ENCODE peak calls at places on chromosomes 5 and 9, in four cellular contexts. N, O, R and P are unnamed samples.

GRCh38 chr5:39015743-39016586 is 58.2 kb downstream of the RICTOR start:
- DNase-seq in N (no peak), O (no peak), R (no peak), P (peak; percentile 57)

GRCh38 chr9:14213504-14213903 is 100.4 kb downstream of the NFIB start:
- DNase-seq in N (no peak), O (no peak), R (no peak), P (no peak)

GRCh38 chr9:80649001-80649420 is 1040.3 kb downstream of the TLE1 start:
- DNase-seq in N (peak; percentile 14), O (no peak), R (no peak), P (peak; percentile 75)

GRCh38 chr5:128093368-128093767 is 9.8 kb downstream of the SLC12A2 start:
- DNase-seq in N (no peak), O (no peak), R (no peak), P (peak; percentile 7)

GRCh38 chr5:14249258-14250093 is 106.3 kb downstream of the TRIO start:
- DNase-seq in N (no peak), O (no peak), R (no peak), P (no peak)

GRCh38 chr5:178981381-178981780 is 13.7 kb downstream of the GRM6 start:
- DNase-seq in N (no peak), O (no peak), R (no peak), P (no peak)

GRCh38 chr5:178377583-178378270 is 145.1 kb upstream of the PHYKPL start:
- DNase-seq in N (no peak), O (no peak), R (no peak), P (no peak)

GRCh38 chr5:60148356-60148755 is 254.8 kb upstream of the PDE4D start:
- DNase-seq in N (no peak), O (no peak), R (no peak), P (peak; percentile 10)

GRCh38 chr5:78361226-78361993 is 993 bp downstream of the SCAMP1 start:
- DNase-seq in N (peak; percentile 48), O (no peak), R (no peak), P (peak; percentile 67)

GRCh38 chr9:112069318-112070169 is 105.6 kb downstream of the SUSD1 start:
- DNase-seq in N (no peak), O (no peak), R (no peak), P (peak; percentile 50)
- H3K4me3 ChIP-seq in N (no peak overlapping the region), O (no peak overlapping the region), R (no peak overlapping the region), P (no peak overlapping the region)

DNA sequence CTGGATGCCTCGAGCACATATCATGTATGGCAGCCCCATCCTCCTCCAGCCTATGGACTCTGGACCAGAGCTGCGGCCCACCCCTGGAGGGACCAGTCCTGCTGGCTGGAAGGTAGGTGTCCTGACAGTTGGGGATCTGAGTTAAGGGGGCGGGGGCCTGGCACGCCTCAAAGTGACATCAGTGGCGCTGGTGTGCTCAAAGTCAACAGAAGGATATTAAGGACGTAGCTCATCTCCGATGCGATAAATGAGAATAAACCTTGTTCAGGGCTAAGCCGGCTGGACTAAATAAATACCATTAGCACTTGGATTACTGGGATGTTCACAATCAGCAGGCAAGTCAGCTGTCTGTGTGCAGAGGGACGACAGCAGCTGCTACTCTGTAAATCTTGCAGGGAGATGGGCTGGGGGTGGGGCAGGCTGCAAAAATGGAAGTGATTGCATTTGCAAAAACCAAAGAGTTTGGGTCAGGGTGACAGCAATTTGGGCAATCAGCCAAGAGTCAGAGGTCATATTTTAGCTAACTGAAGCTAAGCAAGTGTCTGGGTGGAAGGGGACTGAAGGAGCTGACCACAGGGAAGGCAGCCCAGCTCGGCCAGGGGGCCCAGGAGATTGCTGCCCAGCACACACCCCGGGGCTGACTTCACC is 80.0 kb upstream of the LRRTM2 start:
- DNase-seq in N (no peak), O (no peak), R (no peak), P (no peak)
- H3K4me3 ChIP-seq in N (no peak overlapping the region), O (no peak overlapping the region), R (no peak overlapping the region), P (no peak overlapping the region)

GRCh38 chr5:132776932-132777208 is 169 bp downstream of the SEPTIN8 start:
- DNase-seq in N (no peak), O (no peak), R (no peak), P (no peak)

GRCh38 chr5:132774406-132774805 is 2.6 kb downstream of the SEPTIN8 start:
- DNase-seq in N (no peak), O (no peak), R (no peak), P (no peak)

GRCh38 chr5:132774896-132775295 is 2.1 kb downstream of the SEPTIN8 start:
- DNase-seq in N (no peak), O (no peak), R (no peak), P (no peak)

GRCh38 chr5:132776077-132776931 is 735 bp downstream of the SEPTIN8 start:
- DNase-seq in N (no peak), O (no peak), R (no peak), P (peak; percentile 23)

DNA sequence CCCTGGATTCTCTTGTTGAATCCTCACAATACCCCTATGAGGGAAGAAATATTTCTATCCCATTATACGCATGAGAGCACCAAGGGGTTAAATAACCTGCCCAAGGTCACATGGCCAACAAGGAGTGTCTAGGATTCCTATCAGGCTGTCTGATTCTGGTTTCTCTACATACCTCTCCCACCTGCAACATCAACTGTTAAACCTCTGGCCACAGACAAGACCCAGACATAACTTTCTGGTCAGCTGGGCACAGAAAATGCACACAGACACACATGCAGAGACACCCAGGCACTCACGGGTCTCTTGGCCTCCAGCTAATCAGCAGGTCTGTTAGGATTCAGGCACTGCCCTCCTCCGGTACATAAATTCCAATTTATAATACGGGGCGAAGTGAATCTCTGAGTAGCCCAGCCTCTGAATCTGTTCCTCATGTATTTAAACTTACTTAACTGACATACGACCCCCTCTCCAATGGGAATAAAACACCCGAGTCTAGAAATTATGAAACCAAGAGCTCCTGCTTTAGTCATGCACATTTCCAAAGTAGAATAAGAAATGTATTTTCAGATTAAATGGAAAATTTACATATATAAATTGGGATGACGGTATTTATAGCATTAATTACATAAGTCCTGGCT is 1.5 kb downstream of the SEPTIN8 start:
- DNase-seq in N (peak; percentile 37), O (no peak), R (no peak), P (peak; percentile 14)
- H3K4me3 ChIP-seq in N (peak overlapping the region; percentile 81), O (no peak overlapping the region), R (no peak overlapping the region), P (peak overlapping the region; percentile 72)

GRCh38 chr9:87554177-87554940 is 56.7 kb downstream of the DAPK1 start:
- DNase-seq in N (no peak), O (no peak), R (no peak), P (no peak)
- H3K4me3 ChIP-seq in N (no peak overlapping the region), O (no peak overlapping the region), R (no peak overlapping the region), P (no peak overlapping the region)

GRCh38 chr5:181224390-181225234 is 1.5 kb downstream of the TRIM41 start:
- DNase-seq in N (no peak), O (peak; percentile 34), R (peak; percentile 51), P (no peak)
- H3K4me3 ChIP-seq in N (peak overlapping the region; percentile 68), O (peak overlapping the region; percentile 83), R (peak overlapping the region; percentile 84), P (peak overlapping the region; percentile 81)

DNA sequence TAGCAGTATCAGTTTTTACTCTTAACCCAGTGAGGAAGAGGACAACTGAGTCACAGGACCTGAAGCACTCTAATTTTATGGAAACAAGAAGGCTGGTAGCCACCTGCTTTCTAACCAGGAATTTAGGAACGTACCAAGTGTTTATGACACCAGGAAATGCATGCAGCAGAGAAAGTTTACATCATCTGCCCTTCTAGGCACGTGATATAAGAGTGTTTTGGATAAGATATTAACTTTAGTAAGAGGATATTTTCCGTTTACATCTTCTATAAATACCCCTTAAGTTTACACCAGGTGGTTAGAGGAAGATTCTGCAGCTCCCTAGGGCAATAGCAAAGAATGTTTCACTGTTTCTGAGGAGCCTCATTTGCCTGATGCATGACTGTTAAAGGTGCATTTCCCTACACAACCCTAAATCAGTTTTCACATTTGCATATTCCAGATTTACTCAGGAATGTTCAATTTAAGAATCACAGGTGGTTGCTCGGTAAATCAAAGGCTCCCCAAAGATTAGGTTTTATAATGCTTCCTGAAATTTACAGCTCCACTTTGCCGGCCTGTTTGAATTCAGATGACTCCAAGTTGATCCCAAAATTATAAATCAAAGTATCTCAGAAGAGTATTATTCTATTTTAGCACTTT is 1.8 kb downstream of the TSC1 start:
- DNase-seq in N (no peak), O (no peak), R (no peak), P (peak; percentile 18)
- H3K4me3 ChIP-seq in N (peak overlapping the region; percentile 97), O (no peak overlapping the region), R (no peak overlapping the region), P (peak overlapping the region; percentile 96)

DNA sequence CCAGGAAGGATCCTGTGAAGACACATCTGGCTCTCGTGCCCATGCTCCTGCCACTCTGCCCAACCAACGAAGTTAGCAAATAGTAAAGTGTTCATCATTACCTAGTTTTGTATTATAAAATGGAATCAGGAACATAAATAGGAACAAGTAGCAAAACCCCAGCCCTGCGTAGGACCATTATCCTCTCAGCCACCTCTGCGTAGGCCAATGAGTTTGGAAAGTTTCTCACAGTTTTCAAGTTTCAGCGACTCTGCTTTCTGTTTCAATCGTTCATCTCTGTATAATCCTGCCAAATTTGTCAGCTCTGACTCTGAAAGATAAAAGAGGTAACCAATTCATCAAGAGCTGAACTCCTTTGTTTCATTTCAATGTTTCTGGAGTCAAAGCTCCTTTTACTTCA is 10.1 kb upstream of the SPATA24 start:
- DNase-seq in N (no peak), O (no peak), R (no peak), P (no peak)
- H3K4me3 ChIP-seq in N (no peak overlapping the region), O (peak overlapping the region; percentile 59), R (no peak overlapping the region), P (no peak overlapping the region)

GRCh38 chr5:131746423-131746822 is 50.4 kb downstream of the FNIP1 start:
- DNase-seq in N (no peak), O (no peak), R (no peak), P (no peak)
- H3K4me3 ChIP-seq in N (no peak overlapping the region), O (no peak overlapping the region), R (no peak overlapping the region), P (no peak overlapping the region)